ENCODE peak calls at places on chromosomes 13 and 19, in five cellular contexts. J is HL-60, S is transverse colon, L is suprapubic skin, P is HCT116. R is an unnamed sample.

GRCh38 chr19:10112895-10113591 is 1.6 kb downstream of the P2RY11 start:
- DNase-seq in L (peak; percentile 77), J (no peak), P (no peak), S (peak; percentile 68), R (no peak)

GRCh38 chr19:3095375-3096191 is 1.4 kb downstream of the GNA11 start:
- DNase-seq in J (no peak), P (no peak), L (peak; percentile 71), S (peak; percentile 50), R (no peak)

GRCh38 chr13:84609716-84610115 is 727.4 kb upstream of the SLITRK1 start:
- DNase-seq in S (no peak), L (no peak), J (no peak), P (no peak), R (no peak)

GRCh38 chr19:3471954-3472655 is 8.2 kb downstream of the SMIM24 start:
- DNase-seq in J (no peak), L (no peak), P (no peak), S (peak; percentile 32), R (no peak)

GRCh38 chr13:110062077-110062776 is 244.7 kb downstream of the COL4A1 start:
- DNase-seq in S (no peak), P (no peak), L (no peak), J (no peak), R (no peak)

GRCh38 chr13:31927219-31927653 is 104.3 kb upstream of the FRY start:
- DNase-seq in S (no peak), P (no peak), L (no peak), J (no peak), R (no peak)

GRCh38 chr13:99871249-99871898 is 100.2 kb downstream of the ZIC5 start:
- DNase-seq in S (no peak), L (no peak), P (no peak), J (no peak), R (no peak)

GRCh38 chr19:12217332-12217731 is 54.4 kb downstream of the ZNF136 start:
- DNase-seq in S (no peak), L (no peak), J (no peak), P (no peak), R (no peak)

GRCh38 chr19:49496574-49497008 is 357 bp downstream of the RPS11 start:
- DNase-seq in P (no peak), S (no peak), L (no peak), J (no peak), R (no peak)

GRCh38 chr13:77359171-77359570 is 32.3 kb upstream of the MYCBP2 start:
- DNase-seq in S (no peak), P (no peak), J (no peak), L (no peak), R (no peak)

GRCh38 chr13:74210693-74211393 is 76.6 kb upstream of the KLF12 start:
- DNase-seq in S (no peak), L (no peak), P (no peak), J (no peak), R (no peak)

GRCh38 chr13:93716623-93717022 is 490.0 kb downstream of the GPC6 start:
- DNase-seq in S (no peak), P (no peak), J (no peak), L (no peak), R (no peak)

GRCh38 chr13:46386996-46387851 is at the start of gene RUBCNL:
- DNase-seq in S (peak; percentile 78), L (no peak), J (no peak), P (peak; percentile 26), R (no peak)

GRCh38 chr19:11091343-11092153 is 2.3 kb downstream of the LDLR start:
- DNase-seq in S (peak; percentile 79), L (peak; percentile 87), J (peak; percentile 78), P (peak; percentile 83), R (peak; percentile 76)

GRCh38 chr19:6692027-6692426 is 22.1 kb upstream of the TNFSF14 start:
- DNase-seq in S (no peak), J (no peak), L (no peak), P (no peak), R (no peak)

GRCh38 chr13:66501187-66501586 is 728.9 kb downstream of the PCDH9 start:
- DNase-seq in J (no peak), L (no peak), S (no peak), P (no peak), R (no peak)

GRCh38 chr19:18590273-18591272 is 2.0 kb downstream of the REX1BD start:
- DNase-seq in L (no peak), S (peak; percentile 49), J (no peak), P (peak; percentile 96), R (peak; percentile 75)

GRCh38 chr19:54481326-54481930 is 8.3 kb upstream of the CDC42EP5 start:
- DNase-seq in P (peak; percentile 32), J (no peak), L (no peak), S (no peak), R (no peak)

GRCh38 chr13:33409673-33410072 is 124.1 kb upstream of the STARD13 start:
- DNase-seq in J (no peak), L (no peak), P (no peak), S (no peak), R (no peak)

GRCh38 chr13:98014766-98015165 is 61.3 kb downstream of the IPO5 start:
- DNase-seq in S (no peak), J (no peak), P (no peak), L (no peak), R (no peak)

GRCh38 chr19:33806434-33806881 is 9.8 kb downstream of the KCTD15 start:
- DNase-seq in P (no peak), J (no peak), S (peak; percentile 62), L (no peak), R (no peak)

GRCh38 chr19:49340865-49341718 is 5.9 kb downstream of the CD37 start:
- DNase-seq in J (no peak), P (no peak), S (no peak), L (no peak), R (no peak)

GRCh38 chr13:100203696-100204367 is 114.9 kb downstream of the PCCA start:
- DNase-seq in P (no peak), L (no peak), J (no peak), S (no peak), R (no peak)

GRCh38 chr19:41607668-41608067 is 19.2 kb downstream of the CEACAM4 start:
- DNase-seq in P (no peak), L (no peak), S (no peak), J (no peak), R (no peak)

GRCh38 chr19:1446713-1447564 is 3.0 kb upstream of the APC2 start:
- DNase-seq in S (no peak), L (no peak), J (no peak), P (no peak), R (no peak)

GRCh38 chr19:1445932-1446712 is 3.8 kb upstream of the APC2 start:
- DNase-seq in L (no peak), J (no peak), P (no peak), S (no peak), R (no peak)

GRCh38 chr19:1447565-1447903 is 2.4 kb upstream of the APC2 start:
- DNase-seq in P (no peak), J (no peak), S (no peak), L (no peak), R (no peak)

GRCh38 chr19:1447944-1448343 is 2.0 kb upstream of the APC2 start:
- DNase-seq in P (no peak), L (no peak), S (no peak), J (no peak), R (no peak)

DNA sequence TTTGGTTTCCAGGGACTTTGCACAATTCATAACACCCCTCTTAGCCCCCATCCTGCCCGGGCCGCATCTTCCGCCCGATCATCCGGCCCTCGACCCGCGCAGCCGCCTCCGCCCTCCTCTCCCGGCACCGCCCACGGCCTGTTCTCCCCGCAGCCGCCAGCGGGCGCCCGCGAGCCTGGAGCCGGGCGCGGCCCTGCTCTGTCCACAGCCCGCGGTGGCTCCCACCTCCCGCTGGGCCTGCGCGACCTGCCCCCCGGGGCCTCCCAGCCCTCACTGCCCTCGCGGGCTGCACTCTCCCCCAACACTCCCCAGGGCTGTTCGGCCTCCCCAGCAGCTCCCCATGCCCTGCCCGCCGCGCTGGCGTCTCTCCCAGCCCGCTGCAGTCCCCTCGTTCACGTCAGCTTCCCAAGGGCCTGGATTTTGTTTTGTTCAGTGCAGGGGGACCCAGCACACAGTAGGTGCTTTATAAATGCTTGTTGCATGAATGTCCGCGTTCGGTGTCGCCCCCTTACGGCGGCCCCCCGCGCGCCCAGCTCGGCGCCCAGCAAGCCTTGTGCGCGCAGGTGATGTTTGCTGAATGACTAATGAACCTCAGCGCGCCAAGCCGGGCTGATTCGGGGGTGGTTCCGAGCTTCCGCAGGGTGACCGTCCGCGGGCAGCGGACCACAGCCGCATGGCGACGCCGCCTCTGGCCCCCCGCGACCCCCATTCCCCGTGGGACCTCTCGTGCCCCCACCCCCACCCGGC is 4.6 kb upstream of the APC2 start:
- DNase-seq in P (no peak), L (no peak), S (peak; percentile 80), J (no peak), R (no peak)
- H3K27ac ChIP-seq in P (peak overlapping the region; percentile 82), L (no peak overlapping the region), S (no peak overlapping the region), J (no peak overlapping the region), R (peak overlapping the region; percentile 89)

GRCh38 chr13:23788459-23788858 is 100.7 kb downstream of the MIPEP start:
- DNase-seq in L (no peak), P (no peak), S (no peak), J (no peak), R (no peak)
- TF ChIP-seq CTCF in L (no peak), P (no peak), S (no peak), J (no peak), R (no peak)

DNA sequence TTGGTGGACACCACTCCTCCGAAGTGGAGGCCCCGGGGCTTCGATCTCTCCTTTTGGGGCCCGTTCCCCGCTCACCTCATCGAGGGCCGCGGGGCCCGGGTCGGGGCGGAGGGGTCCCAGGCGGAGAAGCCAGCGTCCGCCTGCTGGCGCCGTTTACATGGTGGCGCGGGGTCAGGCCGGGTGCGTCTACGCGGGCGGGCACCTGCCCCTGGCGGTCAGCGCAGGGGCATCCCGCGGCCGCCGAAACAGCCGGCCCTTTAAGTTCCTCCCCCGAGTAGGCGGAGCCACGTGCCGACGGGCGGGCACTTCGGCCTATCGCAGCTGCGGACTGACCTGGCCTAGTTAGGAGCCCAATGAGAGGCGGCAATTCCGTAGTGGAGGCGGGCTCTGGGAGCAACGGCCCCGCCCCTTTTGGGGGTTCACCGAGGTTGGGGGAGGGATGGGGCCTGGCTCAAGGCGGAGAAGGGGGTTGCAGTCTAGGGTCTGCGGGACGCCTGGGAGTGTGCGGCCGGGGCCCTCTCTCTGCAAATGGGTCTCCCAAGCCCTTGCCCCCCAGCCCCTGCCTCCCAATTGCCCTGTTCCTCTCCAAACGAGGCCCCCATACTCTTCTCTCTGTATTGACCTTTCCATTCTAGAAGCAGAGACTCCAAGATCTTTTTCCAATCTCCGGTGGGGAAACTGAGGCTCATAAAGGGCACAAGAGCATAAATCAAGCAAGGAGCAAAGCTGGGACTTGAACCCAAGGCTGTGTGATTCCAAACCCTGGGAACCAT is at the start of gene ABHD8:
- DNase-seq in P (peak; percentile 92), S (peak; percentile 98), L (peak; percentile 97), J (peak; percentile 90), R (peak; percentile 65)
- TF ChIP-seq POLR2AphosphoS5 in P (peak; percentile 61), S (peak; percentile 74), L (no peak), J (no peak), R (peak; percentile 35)

GRCh38 chr19:44753932-44754742 is 5.6 kb downstream of the BCL3 start:
- DNase-seq in L (peak; percentile 95), J (peak; percentile 85), S (peak; percentile 98), P (no peak), R (no peak)

GRCh38 chr19:44754743-44755066 is 6.2 kb downstream of the BCL3 start:
- DNase-seq in J (no peak), S (no peak), L (no peak), P (no peak), R (no peak)

GRCh38 chr19:44756089-44756562 is 7.6 kb downstream of the BCL3 start:
- DNase-seq in P (no peak), S (no peak), J (no peak), L (no peak), R (no peak)

GRCh38 chr19:44753619-44753931 is 5.1 kb downstream of the BCL3 start:
- DNase-seq in L (no peak), S (no peak), P (no peak), J (no peak), R (no peak)

GRCh38 chr19:44755219-44755618 is 6.7 kb downstream of the BCL3 start:
- DNase-seq in S (no peak), P (no peak), J (no peak), L (no peak), R (no peak)
- H3K27ac ChIP-seq in S (peak overlapping the region; percentile 96), P (peak overlapping the region; percentile 95), J (peak overlapping the region; percentile 85), L (peak overlapping the region; percentile 93), R (peak overlapping the region; percentile 78)